ENCODE peak calls at places on chromosome 19, in four cellular contexts. N is tibial artery, W is fibroblast of pulmonary artery, E is astrocyte of the cerebellum. Y is an unnamed sample.
A peak's percentile ranks its signal among the peaks of the same experiment; 100 is the strongest.

GRCh38 chr19:39568604-39569003 is 28.6 kb upstream of the EID2 start:
- DNase-seq in N (no peak), W (peak; percentile 7), E (no peak), Y (no peak)

GRCh38 chr19:44812142-44812718 is 3.3 kb downstream of the BCAM start:
- DNase-seq in N (no peak), W (no peak), E (no peak), Y (no peak)

GRCh38 chr19:56117376-56117884 is 3.7 kb downstream of the ZNF787 start:
- DNase-seq in N (no peak), W (no peak), E (no peak), Y (no peak)

GRCh38 chr19:23971598-23971997 is 56.9 kb downstream of the ZNF726 start:
- DNase-seq in N (no peak), W (no peak), E (no peak), Y (no peak)

GRCh38 chr19:4714016-4714415 is 9.6 kb downstream of the DPP9 start:
- DNase-seq in N (no peak), W (no peak), E (no peak), Y (no peak)

GRCh38 chr19:41734585-41734984 is 20.7 kb upstream of the CEACAM6 start:
- DNase-seq in N (no peak), W (no peak), E (no peak), Y (no peak)

GRCh38 chr19:43124360-43124759 is 41.9 kb upstream of the PSG2 start:
- DNase-seq in N (no peak), W (no peak), E (no peak), Y (no peak)

GRCh38 chr19:16386619-16387240 is 62.1 kb downstream of the KLF2 start:
- DNase-seq in N (no peak), W (peak; percentile 79), E (peak; percentile 32), Y (peak; percentile 16)

GRCh38 chr19:17806945-17807344 is 12.0 kb downstream of the B3GNT3 start:
- DNase-seq in N (no peak), W (no peak), E (no peak), Y (no peak)

GRCh38 chr19:51571599-51571998 is 516 bp downstream of the ZNF175 start:
- DNase-seq in N (no peak), W (no peak), E (no peak), Y (no peak)

GRCh38 chr19:40585677-40586422 is 9.2 kb downstream of the SHKBP1 start:
- DNase-seq in N (no peak), W (peak; percentile 84), E (no peak), Y (no peak)

GRCh38 chr19:41914906-41915247 is 13.4 kb downstream of the ERFL start:
- DNase-seq in N (no peak), W (no peak), E (no peak), Y (no peak)

GRCh38 chr19:12987781-12988180 is 7.5 kb upstream of the NFIX start:
- DNase-seq in N (no peak), W (no peak), E (no peak), Y (no peak)

GRCh38 chr19:33670398-33670797 is 48.6 kb downstream of the CHST8 start:
- DNase-seq in N (no peak), W (no peak), E (no peak), Y (no peak)

GRCh38 chr19:14731200-14731599 is 41.4 kb downstream of the ZNF333 start:
- DNase-seq in N (no peak), W (no peak), E (no peak), Y (no peak)

GRCh38 chr19:8306235-8307054 is 1.7 kb downstream of the CD320 start:
- DNase-seq in N (peak; percentile 64), W (no peak), E (no peak), Y (no peak)

GRCh38 chr19:38869836-38870607 is 8.1 kb downstream of the RINL start:
- DNase-seq in N (peak; percentile 87), W (peak; percentile 62), E (no peak), Y (no peak)

GRCh38 chr19:40416918-40417713 is 3.9 kb upstream of the PRX start:
- DNase-seq in N (no peak), W (peak; percentile 20), E (no peak), Y (no peak)

GRCh38 chr19:32570081-32570785 is 10.8 kb upstream of the PDCD5 start:
- DNase-seq in N (no peak), W (peak; percentile 72), E (peak; percentile 26), Y (no peak)

GRCh38 chr19:5048727-5049553 is 80.0 kb downstream of the KDM4B start:
- DNase-seq in N (peak; percentile 87), W (peak; percentile 70), E (peak; percentile 41), Y (peak; percentile 62)

GRCh38 chr19:57016076-57016475 is 103.7 kb upstream of the USP29 start:
- DNase-seq in N (no peak), W (no peak), E (no peak), Y (no peak)

GRCh38 chr19:44741258-44741731 is 7.2 kb upstream of the BCL3 start:
- DNase-seq in N (no peak), W (peak; percentile 45), E (no peak), Y (no peak)

GRCh38 chr19:5880604-5881078 is 10.3 kb upstream of the FUT5 start:
- DNase-seq in N (no peak), W (peak; percentile 60), E (no peak), Y (peak; percentile 21)

GRCh38 chr19:12757544-12758274 is 6.1 kb downstream of the BEST2 start:
- DNase-seq in N (peak; percentile 80), W (peak; percentile 78), E (no peak), Y (no peak)

GRCh38 chr19:3668331-3669133 is 31.7 kb downstream of the PIP5K1C start:
- DNase-seq in N (no peak), W (peak; percentile 40), E (no peak), Y (no peak)

GRCh38 chr19:19033176-19033425 is 216 bp downstream of the SUGP2 start:
- DNase-seq in N (no peak), W (no peak), E (no peak), Y (no peak)

GRCh38 chr19:19028526-19028925 is 4.8 kb downstream of the SUGP2 start:
- DNase-seq in N (no peak), W (no peak), E (no peak), Y (no peak)

GRCh38 chr19:19033426-19034203 is at the start of the genes ARMC6 and SUGP2:
- DNase-seq in N (peak; percentile 92), W (peak; percentile 88), E (peak; percentile 49), Y (no peak)

GRCh38 chr19:19034204-19034624 is 811 bp downstream of the ARMC6 start:
- DNase-seq in N (no peak), W (peak; percentile 56), E (peak; percentile 23), Y (no peak)

DNA sequence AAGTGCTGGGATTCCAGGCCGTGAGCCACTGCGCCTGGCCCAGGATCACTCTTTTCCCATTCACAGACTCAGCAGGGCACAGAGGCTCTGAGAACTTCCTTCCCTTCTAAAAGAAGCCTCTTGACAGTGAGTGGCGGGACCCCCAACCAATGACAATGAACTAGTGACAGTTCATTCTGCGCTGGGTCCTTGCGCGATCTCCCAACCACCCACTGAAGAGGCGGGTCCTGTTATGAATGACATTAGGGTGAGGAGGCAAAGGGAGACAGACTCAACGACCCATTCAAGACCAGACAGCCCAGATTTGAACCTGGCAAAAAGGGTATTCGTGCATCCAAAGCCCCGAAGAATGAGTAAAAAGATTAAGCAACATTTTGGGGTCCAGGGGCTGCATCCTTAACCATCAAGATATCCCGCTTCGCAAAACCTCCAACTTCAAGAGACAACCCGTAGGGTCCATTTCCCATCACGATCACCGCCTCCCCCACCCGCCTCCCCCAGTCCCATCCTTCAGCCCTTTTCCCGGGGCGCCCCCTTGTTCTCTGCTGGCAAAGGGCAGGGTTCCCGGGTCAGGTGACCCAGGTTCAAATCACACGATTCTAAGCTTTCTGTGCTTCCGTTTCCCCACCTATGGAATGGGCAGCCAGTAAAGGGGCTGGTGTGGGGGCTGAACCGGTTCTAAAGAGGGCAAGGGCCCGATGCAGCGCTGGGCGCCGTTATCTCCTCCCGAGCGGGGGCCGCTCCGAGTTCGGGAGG is 719 bp downstream of the SUGP2 start:
- DNase-seq in N (peak; percentile 95), W (peak; percentile 95), E (peak; percentile 82), Y (peak; percentile 78)
- TF ChIP-seq CTCF in N (no peak), W (no peak), E (no peak), Y (peak; percentile 14)

DNA sequence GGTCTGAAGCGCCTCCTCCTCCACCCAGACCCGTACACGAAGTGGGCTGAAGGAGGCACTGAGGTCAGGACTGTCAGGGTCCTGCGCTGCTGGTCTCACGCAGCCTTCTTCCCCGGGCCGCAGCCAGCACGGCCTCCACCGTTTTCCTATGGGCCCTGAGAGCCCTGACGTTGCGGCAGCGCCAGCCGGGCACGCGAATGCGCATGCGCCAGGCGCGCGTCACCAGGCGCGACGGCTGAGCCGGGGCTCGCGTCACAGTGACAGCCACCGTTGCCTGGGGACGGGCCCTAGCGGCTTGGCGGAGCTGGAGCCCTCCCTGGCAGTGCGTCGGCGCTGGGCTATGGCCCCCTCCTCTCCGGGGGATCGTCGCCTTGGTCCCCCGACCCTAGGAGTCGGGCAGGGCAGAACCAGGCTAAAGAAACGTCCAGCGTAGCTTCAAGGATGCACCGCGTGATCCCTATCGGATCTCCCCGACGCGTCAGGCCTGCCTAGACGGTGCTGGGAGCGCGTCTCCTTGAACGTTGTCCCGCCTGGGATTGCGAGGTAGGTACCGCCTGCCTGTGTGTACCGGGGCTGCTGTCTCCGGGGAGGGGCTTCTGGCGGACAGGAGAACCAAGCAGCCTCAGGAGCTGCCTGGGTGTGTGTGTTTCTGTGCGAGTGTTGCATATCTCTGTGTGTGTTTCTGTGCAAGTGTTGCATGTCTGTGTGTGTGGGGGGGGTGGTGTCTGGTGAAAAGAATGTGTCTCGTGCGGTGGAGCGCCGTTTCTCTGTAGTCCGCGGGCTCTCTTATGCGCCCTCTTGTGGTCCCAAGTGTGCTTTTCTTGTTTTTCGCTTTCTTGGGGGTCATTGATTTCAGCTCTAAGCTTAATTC is 43.2 kb downstream of the ZNF571 start:
- DNase-seq in N (no peak), W (peak; percentile 81), E (peak; percentile 9), Y (peak; percentile 18)
- TF ChIP-seq CTCF in N (no peak), W (peak; percentile 54), E (peak; percentile 35), Y (peak; percentile 57)

DNA sequence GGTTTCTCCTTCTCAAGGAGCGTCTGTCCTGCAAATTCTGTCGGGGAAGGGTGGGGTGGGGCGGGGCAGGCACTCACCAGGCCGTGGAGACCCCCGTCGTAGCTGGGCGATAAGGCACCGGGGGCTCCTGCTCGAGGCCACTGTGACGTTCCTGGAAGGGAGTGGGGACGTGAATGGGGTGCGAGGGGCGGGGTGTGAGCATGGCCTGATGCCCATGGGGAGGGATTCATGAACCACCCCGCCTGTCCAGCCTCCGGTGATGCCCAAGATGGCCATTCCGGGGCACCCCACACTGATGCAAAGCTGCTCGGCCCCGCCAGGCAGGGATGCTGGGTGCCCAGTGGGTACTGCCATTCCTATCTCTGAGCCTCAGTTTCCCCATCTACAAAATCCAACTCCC is 14.4 kb upstream of the UQCR11 start:
- DNase-seq in N (no peak), W (no peak), E (no peak), Y (no peak)
- TF ChIP-seq CTCF in N (no peak), W (no peak), E (no peak), Y (no peak)

DNA sequence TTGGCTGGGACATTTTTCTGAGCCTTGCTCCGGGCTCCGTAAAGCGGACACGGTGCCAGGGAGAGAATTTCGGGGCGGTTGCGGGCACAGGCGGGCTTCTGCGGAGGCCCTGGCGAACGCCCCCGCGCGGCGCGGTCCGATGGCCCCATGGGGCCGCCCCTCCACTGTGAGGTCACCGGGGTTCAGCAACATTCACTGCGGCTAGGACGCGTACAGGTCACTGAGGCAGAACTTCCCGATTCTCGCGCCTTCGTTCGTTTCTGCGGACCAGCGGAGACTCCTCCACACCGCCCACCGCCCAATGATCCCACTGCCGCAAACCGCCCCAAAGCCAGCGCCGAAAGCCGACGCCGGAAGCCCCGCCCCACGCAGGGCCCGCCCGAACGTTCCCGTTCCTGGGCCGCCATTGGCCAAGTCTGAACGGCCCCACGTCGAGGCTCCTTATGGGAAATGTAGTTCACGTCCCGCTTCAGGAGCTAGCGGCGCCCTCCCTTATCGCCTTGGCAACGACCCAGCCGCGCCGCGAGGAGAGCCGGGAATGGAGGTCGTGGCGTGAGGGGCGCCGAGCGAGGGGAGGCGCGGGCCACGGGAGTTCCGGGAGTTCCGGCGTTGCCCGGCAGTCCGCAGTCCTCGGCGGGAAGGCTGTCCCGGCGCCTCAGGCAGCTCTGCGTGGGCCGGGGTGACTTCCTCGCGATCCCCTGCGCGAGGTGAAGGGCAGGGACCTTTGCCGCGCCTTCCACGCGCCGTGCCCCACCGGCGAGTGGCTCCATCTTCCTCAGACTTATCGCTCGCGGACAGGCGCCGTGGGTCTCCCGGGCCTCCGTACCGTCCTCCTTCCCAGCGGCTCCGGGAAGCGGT is at the start of gene ZNF584:
- DNase-seq in N (peak; percentile 96), W (peak; percentile 93), E (peak; percentile 84), Y (peak; percentile 74)
- TF ChIP-seq CTCF in N (no peak), W (no peak), E (no peak), Y (peak; percentile 13)

Y was measured in retinal pigment epithelial cell.